ENCODE peak calls at places on chromosomes 4 and X, in six cellular contexts. B, T, O, J, Y and I are unnamed samples.
A peak's percentile ranks its signal among the peaks of the same experiment; 100 is the strongest.

GRCh38 chrX:20372533-20372932 is 105.8 kb upstream of the RPS6KA3 start:
- DNase-seq in Y (no peak), O (no peak), B (no peak), T (no peak), J (no peak), I (no peak)

GRCh38 chr4:138310991-138311390 is 68.8 kb upstream of the SLC7A11 start:
- DNase-seq in B (no peak), T (peak; percentile 53), Y (no peak), O (no peak), J (no peak), I (no peak)

GRCh38 chr4:106038012-106038411 is 142.7 kb downstream of the NPNT start:
- DNase-seq in Y (no peak), O (no peak), B (no peak), J (no peak), T (no peak), I (no peak)

GRCh38 chr4:137253949-137254348 is 278.3 kb downstream of the PCDH18 start:
- DNase-seq in Y (no peak), O (no peak), T (peak; percentile 31), J (no peak), B (no peak), I (no peak)

GRCh38 chr4:115365185-115365584 is 251.8 kb upstream of the NDST4 start:
- DNase-seq in T (no peak), J (no peak), B (no peak), O (no peak), Y (no peak), I (no peak)

GRCh38 chrX:120309873-120310730 is 1.2 kb downstream of the TMEM255A start:
- DNase-seq in B (no peak), T (no peak), Y (peak; percentile 44), J (no peak), O (peak; percentile 27), I (no peak)

GRCh38 chrX:19707472-19707871 is 179.9 kb downstream of the SH3KBP1 start:
- DNase-seq in J (no peak), B (no peak), Y (no peak), T (peak; percentile 25), O (no peak), I (no peak)

GRCh38 chrX:134908235-134908834 is 82.5 kb upstream of the SMIM10 start:
- DNase-seq in T (peak; percentile 70), O (no peak), Y (no peak), J (peak; percentile 10), B (no peak), I (no peak)

GRCh38 chr4:31236635-31237173 is 516.5 kb downstream of the PCDH7 start:
- DNase-seq in O (no peak), J (no peak), T (no peak), Y (no peak), B (no peak), I (no peak)

GRCh38 chr4:10706236-10706635 is 21.7 kb upstream of the CLNK start:
- DNase-seq in O (no peak), J (no peak), T (peak; percentile 16), B (no peak), Y (no peak), I (no peak)

GRCh38 chr4:91116861-91117260 is 989.7 kb downstream of the CCSER1 start:
- DNase-seq in J (no peak), O (no peak), B (no peak), T (peak; percentile 42), Y (no peak), I (no peak)

GRCh38 chrX:26918633-26919032 is 544.5 kb downstream of the PPP4R3C start:
- DNase-seq in B (no peak), Y (no peak), J (no peak), O (peak; percentile 8), T (peak; percentile 18), I (no peak)

GRCh38 chrX:123184858-123185251 is 777 bp downstream of the GRIA3 start:
- DNase-seq in Y (peak; percentile 23), O (peak; percentile 35), J (no peak), T (no peak), B (no peak), I (peak; percentile 27)

GRCh38 chrX:123563167-123563566 is 169.7 kb downstream of the THOC2 start:
- DNase-seq in J (no peak), Y (no peak), O (no peak), T (no peak), B (no peak), I (no peak)

GRCh38 chrX:121635141-121635540 is 587.7 kb downstream of the GLUD2 start:
- DNase-seq in B (no peak), J (no peak), O (no peak), Y (no peak), T (no peak), I (no peak)

GRCh38 chr4:147640331-147640730 is 23.1 kb downstream of the TMEM184C start:
- DNase-seq in J (no peak), Y (no peak), O (no peak), T (no peak), B (no peak), I (no peak)

GRCh38 chrX:103656623-103657022 is 27.8 kb downstream of the TCEAL1 start:
- DNase-seq in J (no peak), Y (no peak), T (no peak), O (no peak), B (no peak), I (no peak)

GRCh38 chr4:40848981-40849380 is 99.2 kb downstream of the NSUN7 start:
- DNase-seq in B (no peak), O (no peak), Y (no peak), J (no peak), T (peak; percentile 25), I (no peak)

GRCh38 chrX:19334945-19335626 is 8.6 kb upstream of the PDHA1 start:
- DNase-seq in Y (no peak), B (no peak), T (peak; percentile 39), J (no peak), O (no peak), I (no peak)

GRCh38 chr4:23788027-23788426 is 101.8 kb downstream of the PPARGC1A start:
- DNase-seq in B (no peak), J (no peak), O (no peak), T (no peak), Y (no peak), I (no peak)

GRCh38 chrX:8743126-8743732 is 11.3 kb upstream of the ANOS1 start:
- DNase-seq in B (peak; percentile 9), Y (peak; percentile 38), J (peak; percentile 10), O (peak; percentile 79), T (peak; percentile 48), I (no peak)

GRCh38 chrX:45068555-45068954 is 132.1 kb downstream of the DIPK2B start:
- DNase-seq in J (no peak), Y (no peak), B (no peak), T (no peak), O (no peak), I (no peak)

GRCh38 chrX:146054311-146054710 is 236.7 kb downstream of the SLITRK2 start:
- DNase-seq in B (no peak), T (no peak), O (no peak), J (no peak), Y (no peak), I (no peak)